ENCODE peak calls at places on chromosomes 2 and 18, in ten cellular contexts. One of them, this sample, is unnamed.

GRCh38 chr18:49510393-49511115 is 23.5 kb upstream of the C18orf32 start:
- DNase-seq in stimulated activated CD4-positive, alpha-beta T cell treated with anti-CD3 and anti-CD28 coated beads, Interleukin-12 subunit alpha, Interleukin-12 subunit beta, amount 100 ng/mL, for 48 hours: no peak
- DNase-seq in activated CD8-positive, alpha-beta memory T cell treated with anti-CD3 and anti-CD28 coated beads, Interleukin-2, amount 10 ng/mL, durations not matched to agents 7 days and 5 days: peak; percentile 63
- DNase-seq in fibroblast of lung: peak; percentile 33
- DNase-seq in CD4-positive, alpha-beta T cell: peak; percentile 44
- DNase-seq in NAMALWA: peak; percentile 82
- DNase-seq in ovary: peak; percentile 56
- DNase-seq in amygdala: peak; percentile 4
- DNase-seq in DMS153: peak; percentile 50
- DNase-seq in astrocyte of the spinal cord: peak; percentile 45
- DNase-seq in this sample: no peak

GRCh38 chr2:147810883-147811765 is 33.7 kb upstream of the ACVR2A start:
- DNase-seq in fibroblast of lung: no peak
- DNase-seq in NAMALWA: no peak
- DNase-seq in astrocyte of the spinal cord: no peak
- DNase-seq in CD4-positive, alpha-beta T cell: no peak
- DNase-seq in DMS153: no peak
- DNase-seq in ovary: no peak
- DNase-seq in stimulated activated CD4-positive, alpha-beta T cell treated with anti-CD3 and anti-CD28 coated beads, Interleukin-12 subunit alpha, Interleukin-12 subunit beta, amount 100 ng/mL, for 48 hours: no peak
- DNase-seq in activated CD8-positive, alpha-beta memory T cell treated with anti-CD3 and anti-CD28 coated beads, Interleukin-2, amount 10 ng/mL, durations not matched to agents 7 days and 5 days: no peak
- DNase-seq in amygdala: no peak
- DNase-seq in this sample: no peak

GRCh38 chr2:66428986-66429612 is 5.8 kb upstream of the MEIS1 start:
- DNase-seq in activated CD8-positive, alpha-beta memory T cell treated with anti-CD3 and anti-CD28 coated beads, Interleukin-2, amount 10 ng/mL, durations not matched to agents 7 days and 5 days: no peak
- DNase-seq in stimulated activated CD4-positive, alpha-beta T cell treated with anti-CD3 and anti-CD28 coated beads, Interleukin-12 subunit alpha, Interleukin-12 subunit beta, amount 100 ng/mL, for 48 hours: no peak
- DNase-seq in NAMALWA: peak; percentile 65
- DNase-seq in ovary: no peak
- DNase-seq in DMS153: peak; percentile 47
- DNase-seq in amygdala: no peak
- DNase-seq in astrocyte of the spinal cord: peak; percentile 73
- DNase-seq in CD4-positive, alpha-beta T cell: no peak
- DNase-seq in fibroblast of lung: peak; percentile 55
- DNase-seq in this sample: no peak

GRCh38 chr2:166042768-166043390 is 84.9 kb downstream of the SCN1A start:
- DNase-seq in activated CD8-positive, alpha-beta memory T cell treated with anti-CD3 and anti-CD28 coated beads, Interleukin-2, amount 10 ng/mL, durations not matched to agents 7 days and 5 days: no peak
- DNase-seq in amygdala: no peak
- DNase-seq in DMS153: no peak
- DNase-seq in fibroblast of lung: peak; percentile 32
- DNase-seq in stimulated activated CD4-positive, alpha-beta T cell treated with anti-CD3 and anti-CD28 coated beads, Interleukin-12 subunit alpha, Interleukin-12 subunit beta, amount 100 ng/mL, for 48 hours: no peak
- DNase-seq in astrocyte of the spinal cord: no peak
- DNase-seq in ovary: no peak
- DNase-seq in NAMALWA: no peak
- DNase-seq in CD4-positive, alpha-beta T cell: no peak
- DNase-seq in this sample: no peak

GRCh38 chr2:32479224-32479623 is 122.4 kb downstream of the BIRC6 start:
- DNase-seq in DMS153: no peak
- DNase-seq in astrocyte of the spinal cord: peak; percentile 13
- DNase-seq in ovary: no peak
- DNase-seq in NAMALWA: no peak
- DNase-seq in amygdala: no peak
- DNase-seq in fibroblast of lung: peak; percentile 71
- DNase-seq in CD4-positive, alpha-beta T cell: no peak
- DNase-seq in activated CD8-positive, alpha-beta memory T cell treated with anti-CD3 and anti-CD28 coated beads, Interleukin-2, amount 10 ng/mL, durations not matched to agents 7 days and 5 days: no peak
- DNase-seq in stimulated activated CD4-positive, alpha-beta T cell treated with anti-CD3 and anti-CD28 coated beads, Interleukin-12 subunit alpha, Interleukin-12 subunit beta, amount 100 ng/mL, for 48 hours: no peak
- DNase-seq in this sample: no peak

GRCh38 chr2:39119732-39120520 is 925 bp downstream of the SOS1 start:
- DNase-seq in activated CD8-positive, alpha-beta memory T cell treated with anti-CD3 and anti-CD28 coated beads, Interleukin-2, amount 10 ng/mL, durations not matched to agents 7 days and 5 days: peak; percentile 74
- DNase-seq in ovary: peak; percentile 77
- DNase-seq in stimulated activated CD4-positive, alpha-beta T cell treated with anti-CD3 and anti-CD28 coated beads, Interleukin-12 subunit alpha, Interleukin-12 subunit beta, amount 100 ng/mL, for 48 hours: no peak
- DNase-seq in fibroblast of lung: peak; percentile 63
- DNase-seq in astrocyte of the spinal cord: peak; percentile 53
- DNase-seq in amygdala: peak; percentile 59
- DNase-seq in CD4-positive, alpha-beta T cell: peak; percentile 55
- DNase-seq in DMS153: no peak
- DNase-seq in NAMALWA: peak; percentile 72
- DNase-seq in this sample: no peak

GRCh38 chr2:1781291-1782080 is 37.2 kb upstream of the PXDN start:
- DNase-seq in CD4-positive, alpha-beta T cell: peak; percentile 29
- DNase-seq in activated CD8-positive, alpha-beta memory T cell treated with anti-CD3 and anti-CD28 coated beads, Interleukin-2, amount 10 ng/mL, durations not matched to agents 7 days and 5 days: peak; percentile 82
- DNase-seq in ovary: no peak
- DNase-seq in NAMALWA: no peak
- DNase-seq in stimulated activated CD4-positive, alpha-beta T cell treated with anti-CD3 and anti-CD28 coated beads, Interleukin-12 subunit alpha, Interleukin-12 subunit beta, amount 100 ng/mL, for 48 hours: peak; percentile 16
- DNase-seq in fibroblast of lung: peak; percentile 55
- DNase-seq in amygdala: no peak
- DNase-seq in DMS153: no peak
- DNase-seq in astrocyte of the spinal cord: no peak
- DNase-seq in this sample: no peak

GRCh38 chr2:32627441-32627900 is 379 bp upstream of the TTC27 start:
- DNase-seq in astrocyte of the spinal cord: no peak
- DNase-seq in ovary: peak; percentile 64
- DNase-seq in amygdala: peak; percentile 74
- DNase-seq in NAMALWA: no peak
- DNase-seq in CD4-positive, alpha-beta T cell: peak; percentile 4
- DNase-seq in DMS153: no peak
- DNase-seq in fibroblast of lung: peak; percentile 67
- DNase-seq in activated CD8-positive, alpha-beta memory T cell treated with anti-CD3 and anti-CD28 coated beads, Interleukin-2, amount 10 ng/mL, durations not matched to agents 7 days and 5 days: no peak
- DNase-seq in stimulated activated CD4-positive, alpha-beta T cell treated with anti-CD3 and anti-CD28 coated beads, Interleukin-12 subunit alpha, Interleukin-12 subunit beta, amount 100 ng/mL, for 48 hours: no peak
- DNase-seq in this sample: no peak

GRCh38 chr2:104321141-104321799 is 532.6 kb upstream of the POU3F3 start:
- DNase-seq in ovary: no peak
- DNase-seq in NAMALWA: no peak
- DNase-seq in stimulated activated CD4-positive, alpha-beta T cell treated with anti-CD3 and anti-CD28 coated beads, Interleukin-12 subunit alpha, Interleukin-12 subunit beta, amount 100 ng/mL, for 48 hours: no peak
- DNase-seq in fibroblast of lung: no peak
- DNase-seq in CD4-positive, alpha-beta T cell: no peak
- DNase-seq in astrocyte of the spinal cord: no peak
- DNase-seq in amygdala: peak; percentile 2
- DNase-seq in DMS153: no peak
- DNase-seq in activated CD8-positive, alpha-beta memory T cell treated with anti-CD3 and anti-CD28 coated beads, Interleukin-2, amount 10 ng/mL, durations not matched to agents 7 days and 5 days: no peak
- DNase-seq in this sample: no peak

GRCh38 chr2:5897249-5897648 is 205.1 kb downstream of the SOX11 start:
- DNase-seq in astrocyte of the spinal cord: no peak
- DNase-seq in ovary: no peak
- DNase-seq in stimulated activated CD4-positive, alpha-beta T cell treated with anti-CD3 and anti-CD28 coated beads, Interleukin-12 subunit alpha, Interleukin-12 subunit beta, amount 100 ng/mL, for 48 hours: no peak
- DNase-seq in amygdala: no peak
- DNase-seq in NAMALWA: no peak
- DNase-seq in activated CD8-positive, alpha-beta memory T cell treated with anti-CD3 and anti-CD28 coated beads, Interleukin-2, amount 10 ng/mL, durations not matched to agents 7 days and 5 days: no peak
- DNase-seq in CD4-positive, alpha-beta T cell: no peak
- DNase-seq in fibroblast of lung: no peak
- DNase-seq in DMS153: no peak
- DNase-seq in this sample: no peak

GRCh38 chr2:157325786-157326185 is at the start of gene ERMN:
- DNase-seq in fibroblast of lung: no peak
- DNase-seq in ovary: no peak
- DNase-seq in NAMALWA: no peak
- DNase-seq in activated CD8-positive, alpha-beta memory T cell treated with anti-CD3 and anti-CD28 coated beads, Interleukin-2, amount 10 ng/mL, durations not matched to agents 7 days and 5 days: no peak
- DNase-seq in astrocyte of the spinal cord: no peak
- DNase-seq in stimulated activated CD4-positive, alpha-beta T cell treated with anti-CD3 and anti-CD28 coated beads, Interleukin-12 subunit alpha, Interleukin-12 subunit beta, amount 100 ng/mL, for 48 hours: no peak
- DNase-seq in CD4-positive, alpha-beta T cell: no peak
- DNase-seq in DMS153: no peak
- DNase-seq in amygdala: no peak
- DNase-seq in this sample: no peak